ENCODE peak calls at places on chromosomes 6 and 20, in ten cellular contexts. L, O, Y, C, W, G, M, J, Q and B are unnamed samples.

GRCh38 chr20:47927385-47927851 is 142.1 kb upstream of the SULF2 start:
- DNase-seq in M (no peak), G (no peak), C (no peak), L (no peak), J (no peak), Q (peak; percentile 52), Y (no peak), W (no peak), O (no peak), B (no peak)

GRCh38 chr6:144955392-144955791 is 670.3 kb downstream of the UTRN start:
- DNase-seq in G (no peak), Y (no peak), L (no peak), O (no peak), C (no peak), Q (no peak), W (no peak), J (peak; percentile 18), M (no peak), B (no peak)

GRCh38 chr20:5776074-5776473 is 25.9 kb downstream of the SHLD1 start:
- DNase-seq in W (no peak), Y (no peak), G (no peak), M (no peak), O (no peak), C (no peak), Q (no peak), L (no peak), J (no peak), B (no peak)

GRCh38 chr20:23248524-23248923 is 102.1 kb upstream of the NXT1 start:
- DNase-seq in M (no peak), C (no peak), Y (no peak), L (no peak), O (no peak), Q (no peak), G (no peak), W (no peak), J (no peak), B (no peak)

GRCh38 chr6:136763716-136764521 is 28.4 kb downstream of the MAP3K5 start:
- DNase-seq in L (no peak), O (no peak), J (no peak), C (no peak), Q (no peak), Y (no peak), G (no peak), W (no peak), M (no peak), B (no peak)

GRCh38 chr6:1701668-1702353 is 92.1 kb downstream of the FOXC1 start:
- DNase-seq in M (no peak), L (no peak), Y (no peak), J (peak; percentile 42), Q (peak; percentile 93), W (no peak), O (no peak), C (no peak), G (peak; percentile 85), B (no peak)

GRCh38 chr6:161465403-161465802 is 191.5 kb upstream of the AGPAT4 start:
- DNase-seq in Y (no peak), Q (no peak), L (no peak), O (no peak), C (no peak), G (no peak), W (no peak), M (no peak), J (peak; percentile 83), B (no peak)

GRCh38 chr6:111750753-111751684 is 122.2 kb downstream of the FYN start:
- DNase-seq in O (peak; percentile 87), G (no peak), Y (no peak), L (no peak), J (peak; percentile 79), W (no peak), Q (peak; percentile 55), M (peak; percentile 48), C (peak; percentile 72), B (peak; percentile 62)

GRCh38 chr6:160355001-160355400 is 6.8 kb downstream of the SLC22A3 start:
- DNase-seq in Q (no peak), J (no peak), O (no peak), C (no peak), M (no peak), G (peak; percentile 80), Y (no peak), L (no peak), W (no peak), B (no peak)

GRCh38 chr6:74826318-74826717 is 379.5 kb downstream of the COL12A1 start:
- DNase-seq in O (no peak), M (no peak), Q (no peak), G (no peak), W (no peak), Y (no peak), C (no peak), L (no peak), J (no peak), B (no peak)

GRCh38 chr20:19913927-19914614 is 103.1 kb upstream of the NAA20 start:
- DNase-seq in G (no peak), O (no peak), W (no peak), C (no peak), M (no peak), Q (peak; percentile 50), J (no peak), Y (no peak), L (no peak), B (no peak)

GRCh38 chr6:134517145-134517658 is 199.3 kb upstream of the SGK1 start:
- DNase-seq in Q (no peak), M (peak; percentile 19), W (peak; percentile 90), G (peak; percentile 79), C (peak; percentile 59), O (no peak), J (peak; percentile 74), L (peak; percentile 72), Y (peak; percentile 83), B (no peak)

GRCh38 chr20:33788351-33789049 is 22.6 kb upstream of the CHMP4B start:
- DNase-seq in J (no peak), W (peak; percentile 79), L (no peak), O (no peak), Q (no peak), C (no peak), G (no peak), Y (no peak), M (no peak), B (no peak)

GRCh38 chr6:19410477-19410876 is 426.7 kb upstream of the ID4 start:
- DNase-seq in O (no peak), M (no peak), Y (no peak), L (no peak), W (no peak), J (peak; percentile 17), G (no peak), Q (no peak), C (no peak), B (no peak)

GRCh38 chr20:64041781-64042771 is 6.1 kb downstream of the C20orf204 start:
- DNase-seq in O (no peak), Y (no peak), W (no peak), Q (no peak), J (no peak), C (no peak), M (peak; percentile 84), G (no peak), L (no peak), B (peak; percentile 18)
- H3K27me3 ChIP-seq in O (no peaks in the 10 kb centered on the region), Y (peaks cover 96% of the 10 kb centered on the region), W (peaks cover 75% of the 10 kb centered on the region), Q (peaks cover 12% of the 10 kb centered on the region), J (peaks cover 10% of the 10 kb centered on the region), C (peaks cover 25% of the 10 kb centered on the region), M (peaks cover 64% of the 10 kb centered on the region), G (peaks cover 96% of the 10 kb centered on the region), L (peaks cover 2% of the 10 kb centered on the region), B (no peaks in the 10 kb centered on the region)

DNA sequence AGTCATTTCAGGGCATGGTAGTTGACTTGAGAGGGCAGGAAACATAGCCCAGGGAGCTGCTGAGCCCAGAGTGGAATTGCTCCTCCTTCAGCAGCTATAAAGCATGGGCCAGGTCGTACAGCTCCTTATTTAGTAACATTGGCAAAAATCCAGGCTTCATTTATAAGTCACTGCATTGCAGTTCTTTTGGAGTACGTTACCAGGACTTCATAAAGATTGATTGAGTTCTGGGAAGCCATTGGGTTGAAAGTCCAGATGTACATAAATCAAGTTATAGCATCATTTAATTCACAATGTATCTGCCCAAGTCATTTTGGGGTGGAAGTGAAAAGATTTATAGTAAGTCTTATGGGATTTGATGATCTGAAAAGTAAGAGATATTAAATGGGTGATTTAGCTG is 53.0 kb upstream of the ANKEF1 start:
- DNase-seq in J (no peak), Y (no peak), W (no peak), M (no peak), G (no peak), Q (no peak), O (no peak), C (no peak), L (no peak), B (no peak)
- H3K27me3 ChIP-seq in J (no peaks in the 10 kb centered on the region), Y (peaks cover 7% of the 10 kb centered on the region), W (no peaks in the 10 kb centered on the region), M (no peaks in the 10 kb centered on the region), G (no peaks in the 10 kb centered on the region), Q (no peaks in the 10 kb centered on the region), O (no peaks in the 10 kb centered on the region), C (no peaks in the 10 kb centered on the region), L (no peaks in the 10 kb centered on the region), B (no peaks in the 10 kb centered on the region)

GRCh38 chr6:3607599-3607998 is 143.9 kb downstream of the PXDC1 start:
- DNase-seq in O (no peak), J (no peak), W (no peak), L (no peak), C (no peak), M (no peak), Q (no peak), G (no peak), Y (no peak), B (no peak)

GRCh38 chr6:3607171-3607570 is 144.3 kb downstream of the PXDC1 start:
- DNase-seq in C (no peak), O (no peak), M (no peak), L (no peak), Y (no peak), J (no peak), G (no peak), Q (no peak), W (no peak), B (no peak)

GRCh38 chr6:3610206-3610605 is 141.3 kb downstream of the PXDC1 start:
- DNase-seq in C (no peak), O (no peak), W (no peak), Y (no peak), M (no peak), Q (peak; percentile 19), L (no peak), G (no peak), J (no peak), B (no peak)

GRCh38 chr6:3609388-3609787 is 142.1 kb downstream of the PXDC1 start:
- DNase-seq in L (no peak), J (no peak), W (no peak), Y (no peak), G (no peak), M (no peak), C (no peak), O (no peak), Q (no peak), B (no peak)

GRCh38 chr6:3608159-3608558 is 143.4 kb downstream of the PXDC1 start:
- DNase-seq in L (no peak), Y (no peak), M (no peak), C (no peak), O (no peak), Q (no peak), G (no peak), W (no peak), J (no peak), B (no peak)
- H3K27me3 ChIP-seq in L (no peaks in the 10 kb centered on the region), Y (peaks cover 47% of the 10 kb centered on the region), M (no peaks in the 10 kb centered on the region), C (no peaks in the 10 kb centered on the region), O (no peaks in the 10 kb centered on the region), Q (no peaks in the 10 kb centered on the region), G (no peaks in the 10 kb centered on the region), W (no peaks in the 10 kb centered on the region), J (no peaks in the 10 kb centered on the region), B (no peaks in the 10 kb centered on the region)

DNA sequence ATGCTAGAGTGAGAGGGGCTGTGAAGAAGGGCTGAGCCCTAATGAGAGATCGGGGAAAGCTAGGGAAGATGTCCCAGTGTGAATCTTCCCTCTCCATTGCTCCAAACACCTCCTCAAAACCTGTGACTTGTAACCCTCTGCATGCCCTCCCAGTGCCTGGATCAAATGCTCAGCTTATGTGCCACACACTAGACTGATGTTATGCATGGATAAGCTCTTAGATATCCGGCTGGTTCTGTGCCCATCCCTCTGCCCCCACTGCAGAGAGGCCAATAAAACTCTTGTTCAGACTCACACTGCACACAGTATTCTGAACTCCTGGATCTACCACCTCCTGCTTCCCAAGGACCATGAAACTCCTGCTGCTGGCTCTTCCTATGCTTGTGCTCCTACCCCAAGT is at the start of gene DEFB118:
- DNase-seq in J (no peak), Y (no peak), W (no peak), G (no peak), C (no peak), Q (no peak), O (no peak), M (no peak), L (no peak), B (no peak)
- H3K27me3 ChIP-seq in J (no peaks in the 10 kb centered on the region), Y (peaks cover 12% of the 10 kb centered on the region), W (no peaks in the 10 kb centered on the region), G (no peaks in the 10 kb centered on the region), C (no peaks in the 10 kb centered on the region), Q (no peaks in the 10 kb centered on the region), O (no peaks in the 10 kb centered on the region), M (no peaks in the 10 kb centered on the region), L (no peaks in the 10 kb centered on the region), B (no peaks in the 10 kb centered on the region)